ENCODE peak calls at places on chromosomes 1 and 21, in six cellular contexts. A, D, H, B, Q and V are unnamed samples.

GRCh38 chr1:1045129-1045528 is 25.2 kb downstream of the AGRN start:
- DNase-seq in A (no peak), D (no peak), H (no peak), B (no peak), Q (no peak), V (no peak)

GRCh38 chr1:227856147-227856858 is 40.8 kb downstream of the PRSS38 start:
- DNase-seq in A (no peak), D (no peak), H (no peak), B (no peak), Q (no peak), V (no peak)

GRCh38 chr1:117541003-117541402 is 64.8 kb upstream of the TENT5C start:
- DNase-seq in A (no peak), D (no peak), H (no peak), B (no peak), Q (no peak), V (no peak)

GRCh38 chr1:33331444-33332356 is 10.8 kb upstream of the A3GALT2 start:
- DNase-seq in A (peak; percentile 42), D (no peak), H (no peak), B (no peak), Q (no peak), V (no peak)

GRCh38 chr21:41366522-41367151 is 4.8 kb downstream of the MX2 start:
- DNase-seq in A (peak; percentile 67), D (peak; percentile 95), H (no peak), B (no peak), Q (no peak), V (peak; percentile 36)

GRCh38 chr1:34985063-34985770 is at the start of gene TMEM35B:
- DNase-seq in A (peak; percentile 64), D (peak; percentile 78), H (peak; percentile 63), B (peak; percentile 67), Q (peak; percentile 60), V (peak; percentile 48)

GRCh38 chr1:36696261-36696940 is 213.7 kb upstream of the CSF3R start:
- DNase-seq in A (no peak), D (no peak), H (no peak), B (no peak), Q (no peak), V (no peak)

GRCh38 chr1:166905136-166905535 is 29.1 kb upstream of the TADA1 start:
- DNase-seq in A (no peak), D (peak; percentile 28), H (no peak), B (no peak), Q (no peak), V (no peak)

GRCh38 chr1:103525114-103525606 is 339 bp upstream of the RNPC3 start:
- DNase-seq in A (peak; percentile 62), D (peak; percentile 67), H (peak; percentile 70), B (no peak), Q (peak; percentile 19), V (peak; percentile 30)

GRCh38 chr1:75124510-75124909 is 9.7 kb upstream of the LHX8 start:
- DNase-seq in A (no peak), D (no peak), H (no peak), B (no peak), Q (no peak), V (peak; percentile 27)

GRCh38 chr1:49197081-49197480 is 420.4 kb upstream of the BEND5 start:
- DNase-seq in A (peak; percentile 90), D (no peak), H (no peak), B (no peak), Q (no peak), V (no peak)

GRCh38 chr1:206925116-206925736 is 3.5 kb upstream of the FCMR start:
- DNase-seq in A (peak; percentile 42), D (no peak), H (no peak), B (no peak), Q (no peak), V (peak; percentile 46)

GRCh38 chr1:69929278-69930057 is 275.9 kb downstream of the LRRC40 start:
- DNase-seq in A (peak; percentile 23), D (no peak), H (no peak), B (no peak), Q (no peak), V (no peak)

GRCh38 chr1:67771152-67771551 is 62.1 kb downstream of the GNG12 start:
- DNase-seq in A (peak; percentile 98), D (peak; percentile 94), H (peak; percentile 45), B (no peak), Q (no peak), V (no peak)

GRCh38 chr1:217027403-217028080 is 304.3 kb upstream of the ESRRG start:
- DNase-seq in A (peak; percentile 22), D (no peak), H (no peak), B (no peak), Q (no peak), V (no peak)

GRCh38 chr1:94669213-94669612 is 127.7 kb upstream of the F3 start:
- DNase-seq in A (no peak), D (no peak), H (no peak), B (no peak), Q (no peak), V (no peak)

GRCh38 chr1:20233866-20234265 is 47.5 kb upstream of the PLA2G2C start:
- DNase-seq in A (no peak), D (no peak), H (no peak), B (no peak), Q (peak; percentile 34), V (peak; percentile 12)

GRCh38 chr21:37348664-37349063 is 17.9 kb upstream of the DYRK1A start:
- DNase-seq in A (no peak), D (no peak), H (no peak), B (no peak), Q (no peak), V (no peak)

GRCh38 chr1:203228670-203229069 is 803 bp downstream of the CHIT1 start:
- DNase-seq in A (no peak), D (no peak), H (no peak), B (no peak), Q (no peak), V (no peak)

GRCh38 chr1:234999513-234999940 is 129.1 kb downstream of the TOMM20 start:
- DNase-seq in A (no peak), D (no peak), H (no peak), B (no peak), Q (no peak), V (no peak)

GRCh38 chr1:85581802-85582686 is 1.5 kb downstream of the CCN1 start:
- DNase-seq in A (peak; percentile 84), D (peak; percentile 88), H (peak; percentile 65), B (no peak), Q (no peak), V (peak; percentile 76)

GRCh38 chr1:7528386-7529031 is 242.6 kb upstream of the VAMP3 start:
- DNase-seq in A (no peak), D (no peak), H (no peak), B (no peak), Q (no peak), V (no peak)

GRCh38 chr1:159867322-159868064 is 5.0 kb upstream of the VSIG8 start:
- DNase-seq in A (peak; percentile 90), D (peak; percentile 19), H (no peak), B (no peak), Q (no peak), V (peak; percentile 36)

GRCh38 chr1:230768903-230769570 is 21.8 kb downstream of the CAPN9 start:
- DNase-seq in A (peak; percentile 37), D (no peak), H (no peak), B (no peak), Q (no peak), V (peak; percentile 31)

GRCh38 chr1:245715970-245716369 is 561.2 kb downstream of the KIF26B start:
- DNase-seq in A (peak; percentile 97), D (peak; percentile 77), H (no peak), B (no peak), Q (no peak), V (no peak)

GRCh38 chr21:34243562-34243961 is 120.2 kb upstream of the KCNE2 start:
- DNase-seq in A (peak; percentile 37), D (peak; percentile 18), H (peak; percentile 40), B (peak; percentile 1), Q (no peak), V (peak; percentile 55)

GRCh38 chr1:37479255-37480124 is 5.1 kb downstream of the ZC3H12A start:
- DNase-seq in A (peak; percentile 99), D (peak; percentile 97), H (no peak), B (peak; percentile 85), Q (no peak), V (peak; percentile 78)

GRCh38 chr1:221276911-221277310 is 397.7 kb downstream of the HLX start:
- DNase-seq in A (peak; percentile 47), D (peak; percentile 20), H (no peak), B (no peak), Q (no peak), V (no peak)

GRCh38 chr1:68198752-68199151 is 33.6 kb downstream of the WLS start:
- DNase-seq in A (peak; percentile 80), D (no peak), H (no peak), B (no peak), Q (no peak), V (no peak)